ENCODE peak calls at places on chromosomes 2 and 18, in five cellular contexts. D is DND-41, P is PC-3, J is IMR-90, A is GM12878. S is an unnamed sample.

GRCh38 chr18:21242141-21243040 is at the start of gene GREB1L:
- DNase-seq in A (no peak), J (no peak), P (peak; percentile 85), D (no peak), S (peak; percentile 90)

GRCh38 chr2:161983010-161983651 is 90.9 kb downstream of the DPP4 start:
- DNase-seq in P (peak; percentile 30), J (peak; percentile 28), D (no peak), A (no peak), S (no peak)

GRCh38 chr18:58484989-58485962 is 143.6 kb downstream of the ALPK2 start:
- DNase-seq in D (no peak), P (no peak), J (no peak), A (no peak), S (no peak)

GRCh38 chr2:33202641-33203345 is 256.0 kb downstream of the LTBP1 start:
- DNase-seq in D (no peak), A (no peak), P (no peak), J (no peak), S (no peak)

GRCh38 chr18:62368100-62368499 is 43.0 kb downstream of the TNFRSF11A start:
- DNase-seq in J (no peak), D (no peak), P (no peak), A (no peak), S (no peak)

GRCh38 chr2:127014630-127015029 is 92.3 kb downstream of the BIN1 start:
- DNase-seq in J (peak; percentile 99), D (no peak), A (no peak), P (peak; percentile 89), S (peak; percentile 97)

GRCh38 chr2:236343400-236344161 is 79.4 kb upstream of the ASB18 start:
- DNase-seq in J (peak; percentile 75), D (peak; percentile 63), A (peak; percentile 9), P (peak; percentile 79), S (peak; percentile 73)

GRCh38 chr18:41761329-41762028 is 193.6 kb upstream of the PIK3C3 start:
- DNase-seq in D (no peak), P (peak; percentile 80), J (peak; percentile 84), A (no peak), S (peak; percentile 94)

GRCh38 chr18:36441872-36442271 is 144.4 kb downstream of the FHOD3 start:
- DNase-seq in J (peak; percentile 70), P (peak; percentile 12), A (no peak), D (no peak), S (peak; percentile 79)

GRCh38 chr2:54665436-54665856 is 58.0 kb upstream of the EML6 start:
- DNase-seq in J (peak; percentile 68), D (peak; percentile 42), A (no peak), P (peak; percentile 61), S (peak; percentile 75)

GRCh38 chr18:3596324-3597158 is 146.6 kb downstream of the TGIF1 start:
- DNase-seq in A (no peak), D (peak; percentile 53), P (peak; percentile 44), J (peak; percentile 58), S (no peak)

GRCh38 chr18:10979411-10979810 is 170.0 kb downstream of the PIEZO2 start:
- DNase-seq in D (no peak), A (no peak), P (no peak), J (no peak), S (no peak)

GRCh38 chr2:216922170-216922780 is 62.4 kb upstream of the TNP1 start:
- DNase-seq in J (no peak), A (no peak), D (no peak), P (no peak), S (no peak)

GRCh38 chr2:42098571-42099430 is 51.0 kb downstream of the PKDCC start:
- DNase-seq in P (no peak), D (no peak), A (no peak), J (no peak), S (peak; percentile 49)

GRCh38 chr2:135586148-135586547 is 54.9 kb downstream of the R3HDM1 start:
- DNase-seq in A (no peak), J (peak; percentile 6), D (no peak), P (no peak), S (no peak)

GRCh38 chr2:208406474-208407451 is at the start of gene PTH2R:
- DNase-seq in P (no peak), A (no peak), J (no peak), D (no peak), S (peak; percentile 23)
- H3K9ac ChIP-seq in P (no peak within 1 kb of the TSS), A (no peak within 1 kb of the TSS), J (no peak within 1 kb of the TSS), D (no peak within 1 kb of the TSS), S (no peak within 1 kb of the TSS)

GRCh38 chr2:171522804-171523338 is 597 bp downstream of the CYBRD1 start:
- DNase-seq in A (no peak), P (no peak), D (peak; percentile 24), J (no peak), S (peak; percentile 69)

GRCh38 chr2:171522057-171522803 is at the start of gene CYBRD1:
- DNase-seq in J (peak; percentile 79), A (no peak), P (no peak), D (peak; percentile 31), S (peak; percentile 91)

GRCh38 chr2:171523969-171524401 is 1.7 kb downstream of the CYBRD1 start:
- DNase-seq in A (no peak), P (no peak), J (peak; percentile 25), D (no peak), S (peak; percentile 80)

GRCh38 chr2:171521361-171522056 is 765 bp upstream of the CYBRD1 start:
- DNase-seq in P (no peak), A (no peak), D (no peak), J (no peak), S (peak; percentile 3)

DNA sequence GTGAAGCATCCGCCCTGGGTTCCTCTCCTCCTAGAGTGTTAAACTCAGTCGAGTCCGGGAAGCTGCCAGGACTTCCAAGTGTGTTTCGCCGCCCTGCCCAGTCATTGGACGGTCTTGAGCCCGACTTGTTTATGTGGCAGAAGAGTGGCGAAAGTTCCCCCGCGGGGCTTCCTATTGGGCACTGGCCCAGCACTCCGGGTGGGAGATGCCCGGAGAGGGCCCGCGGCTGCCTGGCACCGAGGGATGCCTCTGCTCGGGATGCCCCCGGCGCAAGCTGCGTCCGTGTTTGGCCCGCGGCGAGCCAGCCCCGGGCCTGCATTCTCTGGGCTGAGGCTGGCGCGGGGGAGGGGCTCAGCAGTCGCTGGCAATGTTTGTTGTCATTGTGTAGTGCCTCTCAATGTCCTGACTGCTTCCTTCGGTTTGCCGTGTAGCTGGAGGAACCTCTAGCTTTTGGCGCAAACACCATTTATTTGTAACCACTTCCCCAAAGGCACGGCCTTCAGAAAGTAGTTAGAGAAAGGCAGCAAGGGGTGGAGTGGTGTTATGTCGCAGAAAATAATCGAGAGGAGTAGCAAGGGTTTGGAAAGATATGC is 1.2 kb downstream of the CYBRD1 start:
- DNase-seq in A (no peak), D (peak; percentile 11), J (peak; percentile 76), P (peak; percentile 52), S (peak; percentile 91)
- H2AFZ ChIP-seq in A (peak overlapping the region; percentile 72), D (peak overlapping the region; percentile 84), J (peak overlapping the region; percentile 94), P (peak overlapping the region; percentile 87), S (peak overlapping the region; percentile 95)

GRCh38 chr2:182187130-182187529 is 201.5 kb downstream of the PPP1R1C start:
- DNase-seq in J (no peak), P (no peak), D (no peak), A (no peak), S (no peak)
- H3K9ac ChIP-seq in J (no peak overlapping the region), P (no peak overlapping the region), D (no peak overlapping the region), A (no peak overlapping the region), S (no peak overlapping the region)

GRCh38 chr2:230077851-230078547 is 9.3 kb upstream of the SLC16A14 start:
- DNase-seq in P (no peak), D (no peak), J (no peak), A (no peak), S (no peak)
- H2AFZ ChIP-seq in P (no peak overlapping the region), D (no peak overlapping the region), J (no peak overlapping the region), A (no peak overlapping the region), S (no peak overlapping the region)

DNA sequence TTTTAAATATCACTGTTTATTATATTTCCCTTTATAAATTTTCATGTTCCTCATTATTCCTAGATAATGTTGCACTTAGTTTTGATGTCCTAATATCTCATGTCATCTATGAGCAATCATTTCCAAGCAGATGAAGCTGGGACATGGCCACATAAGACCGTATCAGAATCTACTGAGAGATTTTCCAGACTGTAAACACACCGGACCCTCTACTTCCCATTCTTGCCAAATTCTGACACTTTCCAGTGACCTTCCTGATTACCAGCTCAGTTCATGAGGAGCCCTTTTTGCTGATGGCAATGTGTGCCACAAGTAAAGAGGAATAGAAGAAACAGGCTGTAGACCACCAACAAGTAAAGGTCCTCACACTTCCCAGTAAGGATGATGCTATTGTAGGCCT is 20.3 kb upstream of the PDE1A start:
- DNase-seq in A (no peak), J (no peak), P (no peak), D (no peak), S (peak; percentile 17)
- H3K9ac ChIP-seq in A (no peak overlapping the region), J (no peak overlapping the region), P (no peak overlapping the region), D (no peak overlapping the region), S (no peak overlapping the region)

DNA sequence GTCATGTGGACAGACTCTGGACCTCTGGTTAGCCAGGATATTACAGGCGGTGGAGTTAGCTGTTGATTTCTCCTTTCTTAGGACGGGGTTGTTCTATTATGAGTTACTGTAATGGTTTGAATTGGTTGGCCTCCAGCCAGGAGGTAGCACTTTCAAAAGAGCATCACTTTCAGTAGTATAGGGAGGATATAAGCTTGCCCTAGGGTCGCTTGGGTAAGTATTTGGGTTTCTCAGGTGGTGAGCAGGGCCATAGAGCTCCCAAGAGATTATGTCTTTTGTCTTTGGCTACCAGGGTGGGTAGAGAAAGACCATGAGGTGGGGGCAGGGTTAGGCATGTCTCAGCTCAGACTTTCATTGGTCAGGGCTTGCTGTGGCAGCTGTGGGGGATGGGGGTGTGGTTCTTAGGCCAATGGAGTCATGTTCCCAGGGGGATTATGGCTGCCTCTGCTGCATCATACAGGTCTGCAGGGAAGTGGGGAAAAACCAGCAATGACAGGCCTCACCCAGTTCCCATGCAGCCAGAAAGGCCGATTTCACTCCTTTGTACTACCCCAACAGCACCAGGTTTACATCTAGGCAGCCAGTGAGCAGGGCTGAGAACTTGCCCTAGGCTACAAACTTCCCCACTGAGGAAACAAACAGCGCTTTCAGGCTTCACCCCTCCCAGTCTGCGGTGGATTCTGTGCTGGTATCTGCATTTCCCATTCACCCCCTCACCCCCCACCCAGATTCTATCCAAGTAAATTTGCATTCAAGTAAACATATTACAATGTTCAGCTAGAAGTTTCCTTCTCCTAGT is 89.4 kb upstream of the SLC38A11 start:
- DNase-seq in D (no peak), J (no peak), A (no peak), P (no peak), S (no peak)
- H2AFZ ChIP-seq in D (no peak overlapping the region), J (no peak overlapping the region), A (no peak overlapping the region), P (no peak overlapping the region), S (no peak overlapping the region)

GRCh38 chr2:47346-48218 is 1.3 kb upstream of the FAM110C start:
- DNase-seq in P (no peak), J (no peak), D (no peak), A (no peak), S (no peak)
- H3K9ac ChIP-seq in P (peak overlapping the region; percentile 59), J (no peak overlapping the region), D (no peak overlapping the region), A (no peak overlapping the region), S (no peak overlapping the region)

GRCh38 chr2:188204830-188205229 is 86.8 kb upstream of the GULP1 start:
- DNase-seq in D (no peak), P (no peak), J (no peak), A (no peak), S (no peak)
- H2AFZ ChIP-seq in D (no peak overlapping the region), P (no peak overlapping the region), J (no peak overlapping the region), A (no peak overlapping the region), S (no peak overlapping the region)

S was measured in GM23248.